ENCODE peak calls at places on chromosomes 3 and 15, in ten cellular contexts. K is GM20000, R is left ventricle myocardium inferior, P is GM12865, T is AG09319, M is psoas muscle, A is neural crest cell, S is right lobe of liver, F is sigmoid colon, W is AG04450. X is an unnamed sample.

GRCh38 chr3:188780188-188781147 is 391.3 kb upstream of the TPRG1 start:
- DNase-seq in K (no peak), R (peak), P (no peak), T (no peak), M (peak), A (no peak), S (peak), F (peak), W (no peak), X (no peak)

GRCh38 chr3:11769704-11770103 is 77.0 kb downstream of the TAMM41 start:
- DNase-seq in K (no peak), R (no peak), P (no peak), T (no peak), M (no peak), A (no peak), S (no peak), F (no peak), W (no peak), X (no peak)

GRCh38 chr3:121998030-121998580 is 23.9 kb downstream of the ILDR1 start:
- DNase-seq in K (no peak), R (no peak), P (peak), T (no peak), M (no peak), A (no peak), S (no peak), F (no peak), W (no peak), X (peak)

GRCh38 chr15:73602992-73603391 is 30.2 kb downstream of the NPTN start:
- DNase-seq in K (no peak), R (no peak), P (no peak), T (no peak), M (no peak), A (no peak), S (no peak), F (no peak), W (no peak), X (no peak)

GRCh38 chr3:48974076-48974864 is 15.8 kb upstream of the P4HTM start:
- DNase-seq in K (no peak), R (no peak), P (no peak), T (no peak), M (no peak), A (no peak), S (no peak), F (no peak), W (no peak), X (no peak)

GRCh38 chr3:122219242-122219872 is 35.9 kb downstream of the CASR start:
- DNase-seq in K (no peak), R (no peak), P (no peak), T (no peak), M (no peak), A (no peak), S (no peak), F (no peak), W (no peak), X (no peak)

GRCh38 chr3:59769132-59769531 is 719.3 kb upstream of the CFAP20DC start:
- DNase-seq in K (no peak), R (no peak), P (no peak), T (no peak), M (no peak), A (no peak), S (no peak), F (no peak), W (no peak), X (no peak)

GRCh38 chr3:42702066-42702951 is at the start of gene HHATL:
- DNase-seq in K (no peak), R (peak), P (no peak), T (no peak), M (peak), A (no peak), S (no peak), F (no peak), W (no peak), X (no peak)

GRCh38 chr3:125032100-125032643 is 23.6 kb downstream of the HEG1 start:
- DNase-seq in K (no peak), R (no peak), P (peak), T (no peak), M (no peak), A (no peak), S (no peak), F (no peak), W (no peak), X (no peak)

GRCh38 chr15:100152463-100152862 is 189.3 kb downstream of the ADAMTS17 start:
- DNase-seq in K (no peak), R (no peak), P (no peak), T (no peak), M (no peak), A (no peak), S (no peak), F (no peak), W (no peak), X (no peak)

GRCh38 chr15:34336947-34337556 is 529 bp downstream of the SLC12A6 start:
- DNase-seq in K (no peak), R (no peak), P (peak), T (no peak), M (no peak), A (no peak), S (no peak), F (peak), W (no peak), X (no peak)

GRCh38 chr3:48432411-48433371 is 2.8 kb upstream of the PLXNB1 start:
- DNase-seq in K (no peak), R (no peak), P (peak), T (no peak), M (no peak), A (no peak), S (no peak), F (peak), W (no peak), X (no peak)

GRCh38 chr3:69443554-69443953 is 57.7 kb upstream of the FRMD4B start:
- DNase-seq in K (no peak), R (no peak), P (no peak), T (no peak), M (no peak), A (no peak), S (no peak), F (no peak), W (no peak), X (no peak)

GRCh38 chr3:78880588-78881461 is 887.0 kb downstream of the ROBO1 start:
- DNase-seq in K (no peak), R (no peak), P (no peak), T (no peak), M (no peak), A (no peak), S (no peak), F (no peak), W (no peak), X (no peak)

GRCh38 chr15:64246364-64247189 is 83.8 kb upstream of the PPIB start:
- DNase-seq in K (peak), R (no peak), P (peak), T (peak), M (no peak), A (no peak), S (no peak), F (no peak), W (peak), X (peak)

DNA sequence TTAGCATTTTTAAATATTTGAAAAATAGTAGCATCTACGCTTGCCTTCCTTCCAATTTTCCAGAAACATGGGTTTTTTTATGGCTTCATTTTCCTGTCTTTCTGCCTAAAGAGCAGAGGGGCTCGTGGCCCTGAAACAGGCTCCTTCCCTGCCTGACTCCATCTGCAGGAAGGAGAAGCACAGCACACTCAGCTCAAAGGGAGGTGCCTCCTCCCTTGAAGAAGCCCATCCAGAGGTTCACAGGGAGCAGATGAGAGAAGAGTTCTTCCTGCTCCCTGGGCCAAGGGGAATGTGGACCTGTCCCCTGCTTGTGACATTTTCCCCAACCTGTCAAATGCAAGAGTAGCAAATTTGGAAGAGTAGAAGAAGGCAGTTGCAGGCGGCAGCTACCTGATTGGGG is 55.8 kb downstream of the BBX start:
- DNase-seq in K (no peak), R (no peak), P (no peak), T (no peak), M (no peak), A (no peak), S (no peak), F (no peak), W (no peak), X (no peak)
- TF ChIP-seq CTCF in K (no peak), R (no peak), P (no peak), T (no peak), M (no peak), A (no peak), S (no peak), F (no peak), W (no peak), X (no peak)

GRCh38 chr15:71573599-71573998 is 236.8 kb upstream of the NR2E3 start:
- DNase-seq in K (no peak), R (no peak), P (no peak), T (no peak), M (no peak), A (no peak), S (no peak), F (no peak), W (no peak), X (no peak)

GRCh38 chr15:71571641-71572040 is 238.7 kb upstream of the NR2E3 start:
- DNase-seq in K (no peak), R (no peak), P (no peak), T (no peak), M (no peak), A (no peak), S (no peak), F (no peak), W (no peak), X (no peak)

GRCh38 chr15:71572452-71573053 is 237.8 kb upstream of the NR2E3 start:
- DNase-seq in K (no peak), R (no peak), P (no peak), T (no peak), M (no peak), A (no peak), S (no peak), F (no peak), W (no peak), X (no peak)

GRCh38 chr15:71577071-71577470 is 233.3 kb upstream of the NR2E3 start:
- DNase-seq in K (no peak), R (no peak), P (no peak), T (no peak), M (no peak), A (no peak), S (no peak), F (no peak), W (no peak), X (no peak)

DNA sequence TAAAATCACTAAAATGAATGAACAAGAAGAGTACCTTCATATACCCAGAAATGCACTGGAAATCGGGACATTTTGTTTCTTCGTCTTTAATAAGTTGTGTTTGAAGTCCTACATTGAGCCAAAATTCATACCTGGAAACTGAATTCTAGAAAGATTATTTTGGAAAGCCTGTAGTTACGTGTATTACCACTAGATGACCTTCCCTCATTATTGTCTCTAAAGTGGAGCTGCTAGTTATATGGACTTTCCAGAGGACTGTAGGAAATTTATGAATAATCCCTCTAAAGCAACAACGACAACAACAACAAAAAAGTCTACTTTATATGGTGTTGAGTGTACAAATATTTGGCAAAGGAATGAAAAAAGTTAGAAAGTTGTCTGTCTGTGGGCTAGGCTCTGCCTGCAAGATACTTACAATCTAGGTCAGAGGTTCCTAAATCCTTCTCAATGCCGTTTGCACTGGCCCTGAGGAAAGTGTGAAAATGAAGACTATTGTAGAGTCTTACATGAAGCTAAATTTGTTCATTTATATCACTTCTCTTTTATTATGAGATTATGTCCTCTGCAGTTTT is 234.8 kb upstream of the NR2E3 start:
- DNase-seq in K (no peak), R (no peak), P (peak), T (no peak), M (no peak), A (no peak), S (no peak), F (no peak), W (no peak), X (no peak)
- TF ChIP-seq CTCF in K (no peak), R (peak), P (peak), T (peak), M (peak), A (peak), S (peak), F (peak), W (peak), X (peak)

DNA sequence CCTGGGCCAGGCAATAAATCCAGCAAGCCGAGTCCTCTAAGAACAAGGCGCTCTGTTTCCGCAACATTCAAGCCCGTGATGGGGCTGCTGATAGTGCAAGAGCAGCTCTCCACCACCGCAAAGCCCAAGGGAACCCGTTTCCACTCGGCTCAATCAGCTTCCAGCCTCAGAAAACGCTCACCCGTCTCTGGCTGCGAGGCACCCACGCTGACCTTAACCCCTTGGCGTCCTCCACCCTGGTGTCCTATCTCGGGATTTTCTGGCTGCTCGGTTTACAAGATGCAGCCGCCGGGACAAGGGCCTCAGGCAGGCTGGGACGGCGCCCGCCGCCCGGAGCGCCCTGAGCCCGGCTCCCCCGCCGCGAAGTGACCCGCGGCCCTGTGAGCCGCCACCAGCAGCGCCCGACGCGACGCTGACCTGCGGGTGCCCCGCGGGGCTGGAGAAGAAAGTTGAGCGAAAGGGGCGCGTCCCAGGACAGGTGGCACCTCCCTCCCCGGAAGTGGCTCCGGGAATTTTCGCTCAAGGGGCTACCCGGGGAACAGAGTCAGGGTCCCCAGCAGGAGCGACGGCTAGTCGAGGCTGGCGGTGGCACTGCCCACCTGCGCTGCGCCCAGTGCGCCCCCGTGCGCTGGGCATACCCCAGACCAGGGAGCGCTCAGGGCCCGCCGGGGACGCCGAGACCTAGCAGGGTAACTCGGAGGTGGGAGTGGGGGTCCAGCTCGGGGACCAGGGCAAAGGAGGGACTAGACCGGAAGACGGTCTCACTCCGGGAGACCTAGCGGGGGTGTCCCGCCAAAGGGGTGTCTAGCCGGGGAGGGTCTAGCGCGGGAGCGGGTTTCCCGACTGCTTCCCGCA is 18.1 kb downstream of the SPATA12 start:
- DNase-seq in K (peak), R (peak), P (peak), T (no peak), M (peak), A (peak), S (no peak), F (peak), W (no peak), X (no peak)
- TF ChIP-seq CTCF in K (no peak), R (peak), P (no peak), T (peak), M (no peak), A (no peak), S (peak), F (no peak), W (peak), X (no peak)

GRCh38 chr15:48963524-48964113 is at the start of gene SHC4:
- DNase-seq in K (peak), R (peak), P (peak), T (no peak), M (peak), A (peak), S (peak), F (peak), W (no peak), X (peak)
- TF ChIP-seq CTCF in K (no peak), R (peak), P (no peak), T (peak), M (no peak), A (peak), S (peak), F (no peak), W (peak), X (peak)

GRCh38 chr3:186569779-186570095 is 783 bp upstream of the DNAJB11 start:
- DNase-seq in K (no peak), R (no peak), P (no peak), T (no peak), M (no peak), A (no peak), S (no peak), F (no peak), W (no peak), X (no peak)

GRCh38 chr3:186570096-186570940 is at the start of gene DNAJB11:
- DNase-seq in K (peak), R (peak), P (peak), T (peak), M (peak), A (peak), S (peak), F (peak), W (peak), X (peak)

GRCh38 chr3:186567072-186567921 is at the start of gene TBCCD1:
- DNase-seq in K (peak), R (peak), P (peak), T (peak), M (peak), A (peak), S (peak), F (peak), W (peak), X (peak)

GRCh38 chr3:186570941-186571643 is 572 bp downstream of the DNAJB11 start:
- DNase-seq in K (no peak), R (no peak), P (peak), T (no peak), M (no peak), A (no peak), S (no peak), F (no peak), W (no peak), X (no peak)

DNA sequence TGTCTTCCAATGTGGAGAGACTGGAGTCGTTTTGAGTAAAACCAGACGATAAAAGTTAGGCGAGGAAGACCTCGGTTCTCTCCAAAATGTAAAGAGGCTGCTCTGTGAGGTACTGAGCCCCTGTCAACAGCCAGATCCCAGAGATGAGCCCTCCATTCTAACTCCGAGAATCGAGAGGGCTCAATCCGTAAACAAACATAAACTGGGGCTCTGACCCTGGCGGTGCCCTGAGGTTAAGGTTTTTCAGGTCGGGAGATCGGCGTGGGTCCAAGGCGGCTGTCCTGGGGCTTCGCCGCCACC is 417 bp downstream of the TBCCD1 start:
- DNase-seq in K (peak), R (no peak), P (no peak), T (no peak), M (no peak), A (no peak), S (no peak), F (no peak), W (no peak), X (no peak)
- TF ChIP-seq CTCF in K (no peak), R (no peak), P (no peak), T (no peak), M (no peak), A (peak), S (no peak), F (no peak), W (no peak), X (no peak)

GRCh38 chr3:47002490-47003410 is 23.3 kb downstream of the NBEAL2 start:
- DNase-seq in K (no peak), R (no peak), P (no peak), T (no peak), M (peak), A (no peak), S (no peak), F (peak), W (no peak), X (no peak)
- TF ChIP-seq CTCF in K (no peak), R (no peak), P (no peak), T (no peak), M (no peak), A (no peak), S (no peak), F (no peak), W (no peak), X (no peak)

GRCh38 chr15:67783303-67783702 is 42.0 kb upstream of the SKOR1 start:
- DNase-seq in K (peak), R (no peak), P (peak), T (no peak), M (no peak), A (no peak), S (no peak), F (no peak), W (no peak), X (no peak)
- TF ChIP-seq CTCF in K (peak), R (no peak), P (peak), T (no peak), M (no peak), A (no peak), S (no peak), F (no peak), W (no peak), X (no peak)

DNA sequence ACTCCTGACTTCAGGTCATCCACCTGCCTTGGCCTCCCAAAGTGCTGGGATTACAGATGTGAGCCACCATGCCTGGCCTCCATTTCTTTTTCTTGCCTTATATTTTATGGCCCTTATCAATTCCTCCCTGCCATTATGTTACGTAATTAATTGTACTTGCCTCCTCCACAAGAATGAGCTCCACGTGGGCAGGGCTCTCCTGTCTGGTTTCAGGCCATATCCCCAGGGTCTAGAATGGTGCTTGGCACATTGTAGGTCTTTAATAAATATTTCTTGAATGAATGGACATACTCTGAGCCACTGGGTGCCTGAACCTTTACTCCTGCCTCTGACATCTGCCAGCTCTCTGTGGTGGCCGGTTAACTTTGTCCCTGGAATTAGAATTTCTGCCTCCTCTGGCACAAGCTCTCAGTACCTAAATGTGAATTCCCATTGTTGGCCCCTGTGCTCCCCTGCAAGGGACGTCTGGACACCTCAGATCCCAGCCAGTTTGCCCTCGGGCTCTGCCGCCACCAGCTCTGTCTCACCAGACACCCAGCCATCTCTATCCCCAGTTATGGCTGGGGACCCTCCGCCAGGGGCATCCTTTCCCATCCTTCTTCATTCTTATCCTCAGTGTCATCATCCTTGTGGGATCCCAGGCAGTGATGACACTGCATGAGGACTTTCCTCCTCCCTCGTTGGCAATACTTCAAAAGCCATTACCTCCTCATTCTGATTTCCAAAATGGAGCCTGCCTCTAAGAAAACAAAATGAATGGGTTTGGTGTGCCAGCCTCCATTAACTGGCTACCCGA is 165.6 kb upstream of the SMAD3 start:
- DNase-seq in K (no peak), R (no peak), P (no peak), T (no peak), M (no peak), A (no peak), S (peak), F (peak), W (no peak), X (no peak)
- TF ChIP-seq CTCF in K (no peak), R (no peak), P (no peak), T (no peak), M (no peak), A (no peak), S (no peak), F (no peak), W (no peak), X (no peak)

X was measured in HFF-Myc.